ENCODE peak calls at places on chromosomes 12 and 14, in four cellular contexts. One of them, this sample, is unnamed.

GRCh38 chr12:1474059-1474537 is 120.3 kb downstream of the FBXL14 start:
- DNase-seq in endothelial cell: no peak
- DNase-seq in tibial nerve: no peak
- DNase-seq in NCI-H1105 treated with DMSO at 0.1 percent for 48 hours: peak; percentile 50
- DNase-seq in this sample: no peak

GRCh38 chr12:52657305-52657902 is 5.4 kb upstream of the KRT2 start:
- DNase-seq in NCI-H1105 treated with DMSO at 0.1 percent for 48 hours: peak; percentile 16
- DNase-seq in tibial nerve: no peak
- DNase-seq in endothelial cell: no peak
- DNase-seq in this sample: no peak

GRCh38 chr12:123801573-123802178 is 39.6 kb downstream of the DNAH10 start:
- DNase-seq in endothelial cell: no peak
- DNase-seq in tibial nerve: no peak
- DNase-seq in NCI-H1105 treated with DMSO at 0.1 percent for 48 hours: no peak
- DNase-seq in this sample: no peak

GRCh38 chr12:108410689-108411088 is 71.6 kb upstream of the CMKLR1 start:
- DNase-seq in endothelial cell: no peak
- DNase-seq in NCI-H1105 treated with DMSO at 0.1 percent for 48 hours: no peak
- DNase-seq in tibial nerve: no peak
- DNase-seq in this sample: no peak

GRCh38 chr12:26633591-26634210 is 199.3 kb downstream of the ITPR2 start:
- DNase-seq in endothelial cell: no peak
- DNase-seq in NCI-H1105 treated with DMSO at 0.1 percent for 48 hours: no peak
- DNase-seq in tibial nerve: no peak
- DNase-seq in this sample: no peak

GRCh38 chr14:53630336-53630735 is 326.3 kb downstream of the BMP4 start:
- DNase-seq in endothelial cell: no peak
- DNase-seq in NCI-H1105 treated with DMSO at 0.1 percent for 48 hours: peak; percentile 100
- DNase-seq in tibial nerve: no peak
- DNase-seq in this sample: no peak

GRCh38 chr14:104976198-104977007 is 1.8 kb downstream of the AHNAK2 start:
- DNase-seq in NCI-H1105 treated with DMSO at 0.1 percent for 48 hours: peak; percentile 73
- DNase-seq in tibial nerve: peak; percentile 73
- DNase-seq in endothelial cell: peak; percentile 95
- DNase-seq in this sample: peak; percentile 75

GRCh38 chr12:127170271-127171180 is 1096.4 kb upstream of the TMEM132C start:
- DNase-seq in NCI-H1105 treated with DMSO at 0.1 percent for 48 hours: no peak
- DNase-seq in endothelial cell: no peak
- DNase-seq in tibial nerve: peak; percentile 38
- DNase-seq in this sample: no peak

This sample was measured in omental fat pad.